ENCODE peak calls at places on chromosomes 12 and 14, in seven cellular contexts. A, N, I, H, C, R and E are unnamed samples.

GRCh38 chr14:65281991-65282908 is 130.3 kb upstream of the FUT8 start:
- DNase-seq in A (peak), N (no peak), I (no peak), H (peak), C (no peak), R (peak), E (no peak)

GRCh38 chr12:4584896-4585295 is 22.9 kb downstream of the DYRK4 start:
- DNase-seq in A (no peak), N (no peak), I (no peak), H (no peak), C (no peak), R (no peak), E (no peak)

GRCh38 chr12:108597559-108598471 is at the start of gene TMEM119:
- DNase-seq in A (no peak), N (no peak), I (no peak), H (no peak), C (no peak), R (peak), E (peak)

GRCh38 chr12:98939350-98939749 is 294.3 kb downstream of the APAF1 start:
- DNase-seq in A (peak), N (no peak), I (no peak), H (no peak), C (peak), R (peak), E (peak)

GRCh38 chr14:58238252-58239247 is 6.1 kb upstream of the PSMA3 start:
- DNase-seq in A (peak), N (no peak), I (no peak), H (no peak), C (peak), R (peak), E (no peak)

GRCh38 chr12:79841248-79841877 is 93.5 kb downstream of the PPP1R12A start:
- DNase-seq in A (no peak), N (no peak), I (no peak), H (no peak), C (no peak), R (no peak), E (no peak)

GRCh38 chr14:103126873-103127304 is 3.6 kb downstream of the TNFAIP2 start:
- DNase-seq in A (no peak), N (no peak), I (no peak), H (no peak), C (peak), R (peak), E (peak)

GRCh38 chr14:90979451-90979850 is 81.0 kb downstream of the RPS6KA5 start:
- DNase-seq in A (no peak), N (no peak), I (no peak), H (no peak), C (no peak), R (no peak), E (no peak)

GRCh38 chr14:100789460-100790417 is 36.2 kb upstream of the MEG3 start:
- DNase-seq in A (no peak), N (no peak), I (no peak), H (no peak), C (no peak), R (no peak), E (no peak)

GRCh38 chr14:105495101-105495989 is 4.3 kb downstream of the TEDC1 start:
- DNase-seq in A (no peak), N (no peak), I (no peak), H (no peak), C (no peak), R (no peak), E (no peak)

GRCh38 chr12:109432842-109433304 is 44.2 kb downstream of the KCTD10 start:
- DNase-seq in A (peak), N (peak), I (peak), H (peak), C (peak), R (peak), E (peak)

GRCh38 chr14:53399057-53399456 is 245.9 kb upstream of the DDHD1 start:
- DNase-seq in A (no peak), N (no peak), I (no peak), H (no peak), C (no peak), R (no peak), E (no peak)

GRCh38 chr14:101732128-101732527 is 29.4 kb upstream of the PPP2R5C start:
- DNase-seq in A (no peak), N (no peak), I (no peak), H (no peak), C (no peak), R (no peak), E (no peak)

GRCh38 chr12:52951640-52952039 is 2.7 kb downstream of the KRT18 start:
- DNase-seq in A (no peak), N (no peak), I (no peak), H (no peak), C (no peak), R (no peak), E (no peak)

GRCh38 chr12:39354955-39355354 is 88.0 kb downstream of the KIF21A start:
- DNase-seq in A (no peak), N (no peak), I (no peak), H (no peak), C (no peak), R (no peak), E (no peak)

GRCh38 chr12:98990648-98991047 is 345.6 kb downstream of the APAF1 start:
- DNase-seq in A (no peak), N (no peak), I (no peak), H (no peak), C (no peak), R (no peak), E (no peak)

GRCh38 chr12:125381373-125381772 is 316.1 kb downstream of the AACS start:
- DNase-seq in A (no peak), N (no peak), I (no peak), H (no peak), C (peak), R (no peak), E (no peak)

GRCh38 chr12:28882444-28882843 is 266.6 kb upstream of the FAR2 start:
- DNase-seq in A (no peak), N (no peak), I (no peak), H (no peak), C (no peak), R (no peak), E (no peak)

GRCh38 chr14:24556756-24557155 is 19.3 kb downstream of the CTSG start:
- DNase-seq in A (peak), N (no peak), I (no peak), H (no peak), C (no peak), R (no peak), E (no peak)

GRCh38 chr12:78375461-78375860 is 489.1 kb upstream of the SYT1 start:
- DNase-seq in A (no peak), N (no peak), I (no peak), H (no peak), C (no peak), R (peak), E (no peak)

GRCh38 chr12:104290320-104290719 is 13.2 kb upstream of the EID3 start:
- DNase-seq in A (no peak), N (no peak), I (no peak), H (no peak), C (no peak), R (no peak), E (no peak)

GRCh38 chr12:70733385-70733784 is 96.2 kb upstream of the PTPRB start:
- DNase-seq in A (peak), N (peak), I (peak), H (peak), C (peak), R (peak), E (peak)